ENCODE peak calls at places on chromosomes 11 and 22, in seven cellular contexts. M, W, V, X, Y, P and G are unnamed samples.

GRCh38 chr11:64856382-64857227 is 12.2 kb upstream of the CDC42BPG start:
- DNase-seq in M (peak; percentile 96), W (no peak), V (no peak), X (no peak), Y (no peak), P (peak; percentile 69), G (no peak)

GRCh38 chr22:29700206-29700948 is 19.4 kb upstream of the CABP7 start:
- DNase-seq in M (peak; percentile 21), W (no peak), V (no peak), X (no peak), Y (no peak), P (no peak), G (no peak)

GRCh38 chr11:109085708-109086373 is 336.1 kb upstream of the C11orf87 start:
- DNase-seq in M (peak; percentile 16), W (no peak), V (no peak), X (no peak), Y (no peak), P (no peak), G (no peak)

GRCh38 chr11:108933630-108934029 is 268.8 kb downstream of the DDX10 start:
- DNase-seq in M (no peak), W (no peak), V (no peak), X (no peak), Y (no peak), P (peak; percentile 68), G (no peak)

GRCh38 chr11:80958414-80958813 is 1517.6 kb upstream of the TENM4 start:
- DNase-seq in M (peak; percentile 10), W (no peak), V (no peak), X (no peak), Y (no peak), P (peak; percentile 25), G (no peak)

GRCh38 chr22:19657252-19658056 is 56.8 kb upstream of the SEPTIN5 start:
- DNase-seq in M (no peak), W (no peak), V (no peak), X (no peak), Y (no peak), P (no peak), G (no peak)

GRCh38 chr11:6307879-6308278 is 12.4 kb downstream of the CAVIN3 start:
- DNase-seq in M (no peak), W (peak; percentile 63), V (no peak), X (no peak), Y (no peak), P (peak; percentile 21), G (no peak)

GRCh38 chr11:114348200-114349191 is 51.8 kb downstream of the C11orf71 start:
- DNase-seq in M (peak; percentile 61), W (peak; percentile 64), V (no peak), X (peak; percentile 57), Y (peak; percentile 49), P (peak; percentile 81), G (peak; percentile 80)

GRCh38 chr22:45781941-45782340 is 110.3 kb downstream of the ATXN10 start:
- DNase-seq in M (no peak), W (no peak), V (no peak), X (no peak), Y (no peak), P (no peak), G (no peak)

GRCh38 chr22:37019309-37020191 is at the start of the genes MPST and TST:
- DNase-seq in M (peak; percentile 26), W (peak; percentile 93), V (peak; percentile 4), X (peak; percentile 50), Y (peak; percentile 86), P (peak; percentile 29), G (peak; percentile 94)

GRCh38 chr22:44266811-44267760 is 45.7 kb downstream of the SHISAL1 start:
- DNase-seq in M (peak; percentile 1), W (no peak), V (no peak), X (no peak), Y (no peak), P (no peak), G (peak; percentile 41)

GRCh38 chr22:49307071-49307830 is 520.4 kb downstream of the BRD1 start:
- DNase-seq in M (no peak), W (no peak), V (no peak), X (no peak), Y (peak; percentile 29), P (no peak), G (no peak)

GRCh38 chr11:6703247-6704063 is 20.3 kb upstream of the MRPL17 start:
- DNase-seq in M (peak; percentile 75), W (peak; percentile 67), V (no peak), X (peak; percentile 36), Y (peak; percentile 42), P (peak; percentile 54), G (peak; percentile 76)

GRCh38 chr11:104609297-104609696 is 289.0 kb downstream of the CASP12 start:
- DNase-seq in M (peak; percentile 42), W (peak; percentile 65), V (peak; percentile 8), X (peak; percentile 54), Y (peak; percentile 41), P (peak; percentile 40), G (peak; percentile 71)

GRCh38 chr22:49582171-49582570 is 245.5 kb downstream of the BRD1 start:
- DNase-seq in M (no peak), W (no peak), V (no peak), X (no peak), Y (no peak), P (no peak), G (peak; percentile 40)

GRCh38 chr22:46830841-46831240 is 68.4 kb downstream of the TBC1D22A start:
- DNase-seq in M (peak; percentile 32), W (no peak), V (no peak), X (no peak), Y (no peak), P (peak; percentile 24), G (no peak)

GRCh38 chr11:13297917-13298356 is 20.3 kb downstream of the BMAL1 start:
- DNase-seq in M (no peak), W (no peak), V (no peak), X (peak; percentile 43), Y (no peak), P (no peak), G (no peak)

GRCh38 chr11:80815752-80816453 is 1375.1 kb upstream of the TENM4 start:
- DNase-seq in M (peak; percentile 18), W (no peak), V (no peak), X (no peak), Y (no peak), P (peak; percentile 15), G (no peak)

GRCh38 chr11:8282621-8283509 is 19.2 kb upstream of the LMO1 start:
- DNase-seq in M (no peak), W (peak; percentile 67), V (no peak), X (no peak), Y (no peak), P (no peak), G (peak; percentile 81)

GRCh38 chr22:39313258-39314001 is 6.0 kb downstream of the RPL3 start:
- DNase-seq in M (no peak), W (no peak), V (no peak), X (no peak), Y (no peak), P (no peak), G (no peak)

GRCh38 chr11:68214173-68215086 is 1.3 kb upstream of the KMT5B start:
- DNase-seq in M (no peak), W (peak; percentile 62), V (no peak), X (no peak), Y (no peak), P (peak; percentile 3), G (peak; percentile 51)

GRCh38 chr22:45469573-45470383 is 32.9 kb upstream of the FBLN1 start:
- DNase-seq in M (no peak), W (no peak), V (no peak), X (no peak), Y (no peak), P (no peak), G (no peak)

GRCh38 chr11:4751201-4751600 is 18.5 kb downstream of the OR51F1 start:
- DNase-seq in M (no peak), W (no peak), V (no peak), X (no peak), Y (no peak), P (no peak), G (no peak)

GRCh38 chr22:50009251-50009650 is 3.3 kb downstream of the IL17REL start:
- DNase-seq in M (no peak), W (no peak), V (no peak), X (no peak), Y (no peak), P (no peak), G (no peak)

GRCh38 chr11:19577849-19578619 is 134.6 kb upstream of the NAV2 start:
- DNase-seq in M (peak; percentile 72), W (no peak), V (no peak), X (no peak), Y (no peak), P (peak; percentile 43), G (peak; percentile 47)

GRCh38 chr11:124200671-124201070 is 17.5 kb downstream of the OR10D3 start:
- DNase-seq in M (no peak), W (no peak), V (no peak), X (no peak), Y (no peak), P (no peak), G (no peak)

GRCh38 chr11:9529333-9529648 is 44.2 kb upstream of the WEE1 start:
- DNase-seq in M (no peak), W (no peak), V (no peak), X (no peak), Y (no peak), P (no peak), G (no peak)

GRCh38 chr11:7628660-7629059 is 44.6 kb downstream of the CYB5R2 start:
- DNase-seq in M (no peak), W (no peak), V (no peak), X (no peak), Y (no peak), P (no peak), G (no peak)